ENCODE peak calls at places on chromosomes 12 and 14, in six cellular contexts. One of them, this sample, is unnamed.

GRCh38 chr14:34474187-34474679 is 12.2 kb upstream of the SPTSSA start:
- DNase-seq in adrenal gland: no peak
- DNase-seq in GM12864: no peak
- DNase-seq in lung: no peak
- DNase-seq in suprapubic skin: no peak
- DNase-seq in HCT116: no peak
- DNase-seq in this sample: no peak

GRCh38 chr12:13924286-13924685 is 57.1 kb downstream of the GRIN2B start:
- DNase-seq in lung: no peak
- DNase-seq in suprapubic skin: no peak
- DNase-seq in adrenal gland: no peak
- DNase-seq in GM12864: no peak
- DNase-seq in HCT116: no peak
- DNase-seq in this sample: no peak

GRCh38 chr12:70733385-70733784 is 96.2 kb upstream of the PTPRB start:
- DNase-seq in suprapubic skin: no peak
- DNase-seq in lung: no peak
- DNase-seq in GM12864: peak; percentile 7
- DNase-seq in HCT116: peak; percentile 76
- DNase-seq in adrenal gland: peak; percentile 35
- DNase-seq in this sample: peak; percentile 64

GRCh38 chr12:125192690-125193221 is 127.5 kb downstream of the AACS start:
- DNase-seq in HCT116: no peak
- DNase-seq in lung: no peak
- DNase-seq in adrenal gland: no peak
- DNase-seq in suprapubic skin: no peak
- DNase-seq in GM12864: no peak
- DNase-seq in this sample: no peak

GRCh38 chr14:73752297-73752992 is 38.3 kb upstream of the PNMA1 start:
- DNase-seq in lung: no peak
- DNase-seq in suprapubic skin: no peak
- DNase-seq in HCT116: no peak
- DNase-seq in adrenal gland: peak; percentile 89
- DNase-seq in GM12864: no peak
- DNase-seq in this sample: no peak

GRCh38 chr14:25943329-25943728 is 654.5 kb downstream of the NOVA1 start:
- DNase-seq in HCT116: no peak
- DNase-seq in adrenal gland: no peak
- DNase-seq in suprapubic skin: no peak
- DNase-seq in GM12864: no peak
- DNase-seq in lung: no peak
- DNase-seq in this sample: no peak

GRCh38 chr12:51323966-51324895 is at the start of gene BIN2:
- DNase-seq in HCT116: no peak
- DNase-seq in adrenal gland: peak; percentile 30
- DNase-seq in GM12864: no peak
- DNase-seq in lung: peak; percentile 42
- DNase-seq in suprapubic skin: peak; percentile 81
- DNase-seq in this sample: no peak

GRCh38 chr14:84554136-84554535 is 975.8 kb upstream of the FLRT2 start:
- DNase-seq in suprapubic skin: no peak
- DNase-seq in GM12864: no peak
- DNase-seq in lung: no peak
- DNase-seq in HCT116: no peak
- DNase-seq in adrenal gland: no peak
- DNase-seq in this sample: no peak

GRCh38 chr14:65847065-65847847 is 434.7 kb downstream of the FUT8 start:
- DNase-seq in adrenal gland: peak; percentile 42
- DNase-seq in suprapubic skin: no peak
- DNase-seq in GM12864: peak; percentile 31
- DNase-seq in HCT116: no peak
- DNase-seq in lung: no peak
- DNase-seq in this sample: no peak

GRCh38 chr12:13794706-13795105 is 186.7 kb downstream of the GRIN2B start:
- DNase-seq in lung: no peak
- DNase-seq in suprapubic skin: no peak
- DNase-seq in HCT116: no peak
- DNase-seq in adrenal gland: no peak
- DNase-seq in GM12864: no peak
- DNase-seq in this sample: no peak

GRCh38 chr12:49809369-49810158 is 18.6 kb downstream of the NCKAP5L start:
- DNase-seq in lung: peak; percentile 63
- DNase-seq in adrenal gland: no peak
- DNase-seq in HCT116: no peak
- DNase-seq in suprapubic skin: no peak
- DNase-seq in GM12864: no peak
- DNase-seq in this sample: no peak

GRCh38 chr12:123078531-123079123 is 72.3 kb downstream of the PITPNM2 start:
- DNase-seq in HCT116: no peak
- DNase-seq in suprapubic skin: no peak
- DNase-seq in adrenal gland: no peak
- DNase-seq in lung: no peak
- DNase-seq in GM12864: no peak
- DNase-seq in this sample: no peak

GRCh38 chr14:64934338-64934939 is 8.1 kb downstream of the GPX2 start:
- DNase-seq in adrenal gland: no peak
- DNase-seq in lung: no peak
- DNase-seq in GM12864: no peak
- DNase-seq in HCT116: no peak
- DNase-seq in suprapubic skin: no peak
- DNase-seq in this sample: no peak

GRCh38 chr14:103511022-103511693 is 11.5 kb downstream of the CKB start:
- DNase-seq in suprapubic skin: no peak
- DNase-seq in lung: no peak
- DNase-seq in GM12864: no peak
- DNase-seq in HCT116: no peak
- DNase-seq in adrenal gland: no peak
- DNase-seq in this sample: no peak

GRCh38 chr14:52950410-52950897 is 396 bp downstream of the FERMT2 start:
- DNase-seq in HCT116: no peak
- DNase-seq in lung: peak; percentile 44
- DNase-seq in GM12864: no peak
- DNase-seq in suprapubic skin: peak; percentile 79
- DNase-seq in adrenal gland: peak; percentile 61
- DNase-seq in this sample: peak; percentile 29

GRCh38 chr12:89909753-89910152 is 201.1 kb upstream of the ATP2B1 start:
- DNase-seq in lung: no peak
- DNase-seq in adrenal gland: no peak
- DNase-seq in GM12864: no peak
- DNase-seq in HCT116: no peak
- DNase-seq in suprapubic skin: no peak
- DNase-seq in this sample: no peak

GRCh38 chr14:50920482-50921225 is 23.6 kb downstream of the PYGL start:
- DNase-seq in lung: no peak
- DNase-seq in adrenal gland: no peak
- DNase-seq in suprapubic skin: no peak
- DNase-seq in GM12864: no peak
- DNase-seq in HCT116: no peak
- DNase-seq in this sample: peak; percentile 51

GRCh38 chr12:59121466-59121865 is 201.2 kb upstream of the LRIG3 start:
- DNase-seq in lung: no peak
- DNase-seq in HCT116: no peak
- DNase-seq in GM12864: no peak
- DNase-seq in suprapubic skin: no peak
- DNase-seq in adrenal gland: no peak
- DNase-seq in this sample: no peak

GRCh38 chr12:54998958-54999510 is 14.5 kb upstream of the TESPA1 start:
- DNase-seq in HCT116: no peak
- DNase-seq in adrenal gland: no peak
- DNase-seq in GM12864: no peak
- DNase-seq in suprapubic skin: no peak
- DNase-seq in lung: no peak
- DNase-seq in this sample: no peak

GRCh38 chr12:32768518-32768917 is 12.8 kb upstream of the YARS2 start:
- DNase-seq in adrenal gland: no peak
- DNase-seq in GM12864: no peak
- DNase-seq in suprapubic skin: no peak
- DNase-seq in HCT116: no peak
- DNase-seq in lung: no peak
- DNase-seq in this sample: no peak

GRCh38 chr14:42192659-42193425 is 586.2 kb downstream of the LRFN5 start:
- DNase-seq in GM12864: no peak
- DNase-seq in suprapubic skin: no peak
- DNase-seq in adrenal gland: no peak
- DNase-seq in HCT116: peak; percentile 65
- DNase-seq in lung: no peak
- DNase-seq in this sample: peak; percentile 60

GRCh38 chr12:119158004-119158776 is 20.5 kb upstream of the HSPB8 start:
- DNase-seq in suprapubic skin: no peak
- DNase-seq in HCT116: no peak
- DNase-seq in GM12864: no peak
- DNase-seq in lung: no peak
- DNase-seq in adrenal gland: no peak
- DNase-seq in this sample: no peak

DNA sequence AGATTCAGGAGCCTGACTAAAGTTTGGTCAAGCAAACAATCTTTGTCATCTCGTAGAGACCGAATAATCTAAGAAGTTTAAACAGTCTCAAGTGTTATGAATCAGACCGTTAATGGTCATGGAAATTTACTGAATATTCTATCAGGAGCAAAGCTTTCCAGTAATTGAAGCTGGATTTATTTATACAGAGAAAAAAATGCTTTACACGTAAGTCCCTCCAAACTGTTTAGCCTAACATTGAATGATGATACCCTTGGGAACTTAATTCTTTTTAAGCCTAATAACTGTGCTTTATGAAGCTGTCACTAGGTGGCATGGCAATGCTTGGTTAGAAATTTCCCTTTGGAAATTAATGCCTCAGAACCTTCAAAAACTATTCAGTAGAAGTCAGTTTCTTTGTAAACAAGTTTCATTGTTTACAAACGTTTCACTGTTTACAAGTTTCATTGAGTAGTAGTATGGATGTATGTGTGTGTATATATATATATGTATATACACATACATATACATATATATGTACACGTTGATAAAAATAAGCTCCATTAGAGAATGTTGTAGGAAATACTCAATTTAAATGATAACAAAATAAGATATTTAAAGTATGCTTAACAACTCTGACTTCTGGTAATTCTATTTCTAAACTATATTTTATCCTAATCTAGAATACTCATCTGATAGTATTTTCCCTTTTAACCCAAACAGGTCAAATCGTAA is 32.1 kb downstream of the DEPDC4 start:
- DNase-seq in adrenal gland: peak; percentile 27
- DNase-seq in suprapubic skin: no peak
- DNase-seq in lung: no peak
- DNase-seq in HCT116: peak; percentile 29
- DNase-seq in GM12864: peak; percentile 7
- DNase-seq in this sample: peak; percentile 25
- H3K4me3 ChIP-seq in adrenal gland: no peak overlapping the region
- H3K4me3 ChIP-seq in suprapubic skin: no peak overlapping the region
- H3K4me3 ChIP-seq in lung: no peak overlapping the region
- H3K4me3 ChIP-seq in HCT116: no peak overlapping the region
- H3K4me3 ChIP-seq in GM12864: no peak overlapping the region
- H3K4me3 ChIP-seq in this sample: no peak overlapping the region

DNA sequence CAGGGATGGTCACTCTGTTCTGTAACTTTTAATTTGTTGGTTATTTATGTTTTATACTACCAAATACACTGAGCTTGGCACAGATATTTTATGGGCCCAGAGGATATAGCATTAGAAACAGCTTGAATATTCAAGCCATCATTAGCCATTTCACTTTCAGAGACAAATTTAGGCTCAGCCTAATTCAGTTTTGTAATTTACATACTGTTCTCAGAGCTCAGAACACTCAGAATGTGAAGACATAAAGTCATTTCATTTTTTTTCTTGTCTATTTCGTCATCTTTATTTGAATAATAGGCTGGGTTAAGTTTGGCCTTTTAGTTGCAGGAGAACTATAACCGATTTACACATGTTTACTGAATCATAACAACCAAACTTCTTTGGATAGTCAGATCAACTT is 361.7 kb downstream of the SNAPC1 start:
- DNase-seq in HCT116: no peak
- DNase-seq in suprapubic skin: no peak
- DNase-seq in lung: no peak
- DNase-seq in adrenal gland: no peak
- DNase-seq in GM12864: peak; percentile 8
- DNase-seq in this sample: no peak
- H3K4me3 ChIP-seq in HCT116: no peak overlapping the region
- H3K4me3 ChIP-seq in suprapubic skin: no peak overlapping the region
- H3K4me3 ChIP-seq in lung: no peak overlapping the region
- H3K4me3 ChIP-seq in adrenal gland: no peak overlapping the region
- H3K4me3 ChIP-seq in GM12864: no peak overlapping the region
- H3K4me3 ChIP-seq in this sample: no peak overlapping the region

DNA sequence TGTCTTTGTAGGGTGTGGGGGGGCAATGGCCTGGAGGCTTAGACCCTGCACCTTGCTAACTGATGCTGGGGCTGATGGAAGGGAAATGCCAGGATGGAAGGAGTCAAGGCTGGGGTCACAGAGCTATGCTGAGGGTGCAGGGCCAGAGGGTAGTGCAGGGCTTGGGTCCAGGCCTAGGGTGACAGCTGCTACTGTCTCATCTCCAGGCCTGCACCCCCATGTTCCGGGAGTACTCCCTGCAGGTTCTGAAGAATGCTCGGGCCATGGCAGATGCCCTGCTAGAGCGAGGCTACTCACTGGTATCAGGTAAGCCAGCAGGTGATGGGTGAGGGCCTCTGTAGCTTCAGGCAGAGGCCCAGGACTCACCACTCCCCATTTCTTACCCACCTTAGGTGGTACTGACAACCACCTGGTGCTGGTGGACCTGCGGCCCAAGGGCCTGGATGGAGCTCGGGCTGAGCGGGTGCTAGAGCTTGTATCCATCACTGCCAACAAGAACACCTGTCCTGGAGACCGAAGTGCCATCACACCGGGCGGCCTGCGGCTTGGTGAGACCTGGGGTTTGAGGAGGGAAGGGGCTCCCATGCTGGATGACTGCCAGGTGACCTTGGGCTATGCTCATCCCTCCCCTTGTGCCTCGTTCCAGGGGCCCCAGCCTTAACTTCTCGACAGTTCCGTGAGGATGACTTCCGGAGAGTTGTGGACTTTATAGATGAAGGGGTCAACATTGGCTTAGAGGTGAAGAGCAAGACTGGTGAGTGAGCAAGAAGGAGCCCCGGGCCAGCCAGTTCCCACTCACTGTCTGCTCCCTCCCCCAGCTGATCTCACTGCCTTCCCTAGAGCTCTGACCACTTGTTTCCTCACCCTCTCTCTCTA is 4.1 kb downstream of the SHMT2 start:
- DNase-seq in HCT116: no peak
- DNase-seq in adrenal gland: no peak
- DNase-seq in suprapubic skin: no peak
- DNase-seq in GM12864: no peak
- DNase-seq in lung: no peak
- DNase-seq in this sample: peak; percentile 81
- H3K4me3 ChIP-seq in HCT116: no peak overlapping the region
- H3K4me3 ChIP-seq in adrenal gland: no peak overlapping the region
- H3K4me3 ChIP-seq in suprapubic skin: no peak overlapping the region
- H3K4me3 ChIP-seq in GM12864: no peak overlapping the region
- H3K4me3 ChIP-seq in lung: no peak overlapping the region
- H3K4me3 ChIP-seq in this sample: no peak overlapping the region

DNA sequence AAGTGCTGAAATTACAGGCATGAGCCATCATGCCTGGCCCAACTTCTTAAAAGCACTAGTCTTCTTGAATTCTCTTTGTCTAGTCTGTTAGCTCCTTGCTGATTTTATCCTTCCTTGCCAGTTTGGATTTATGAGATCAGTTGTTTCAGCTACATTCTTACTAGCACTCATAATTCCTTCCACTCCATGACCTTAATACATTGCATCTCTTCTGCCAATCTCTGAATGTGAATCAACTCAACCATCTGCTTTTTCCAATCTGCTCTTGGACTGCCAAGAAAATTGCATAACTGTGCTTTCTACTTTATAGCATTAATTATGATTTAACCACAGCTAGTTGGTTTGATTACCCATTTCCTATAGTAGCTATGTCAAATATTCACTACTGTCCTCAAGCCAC is 14.9 kb upstream of the HEATR5A start:
- DNase-seq in HCT116: no peak
- DNase-seq in suprapubic skin: no peak
- DNase-seq in GM12864: no peak
- DNase-seq in adrenal gland: no peak
- DNase-seq in lung: no peak
- DNase-seq in this sample: no peak
- H3K4me3 ChIP-seq in HCT116: no peak overlapping the region
- H3K4me3 ChIP-seq in suprapubic skin: no peak overlapping the region
- H3K4me3 ChIP-seq in GM12864: no peak overlapping the region
- H3K4me3 ChIP-seq in adrenal gland: no peak overlapping the region
- H3K4me3 ChIP-seq in lung: no peak overlapping the region
- H3K4me3 ChIP-seq in this sample: no peak overlapping the region